ENCODE peak calls at places on chromosomes 6 and 20, in five cellular contexts. K, R, X, H and C are unnamed samples.
A peak's percentile ranks its signal among the peaks of the same experiment; 100 is the strongest.

GRCh38 chr6:40779399-40779798 is 192.2 kb upstream of the LRFN2 start:
- DNase-seq in K (no peak), R (no peak), X (peak; percentile 85), H (no peak), C (no peak)

GRCh38 chr6:97189767-97190166 is 93.2 kb downstream of the MMS22L start:
- DNase-seq in K (no peak), R (no peak), X (no peak), H (no peak), C (no peak)

GRCh38 chr6:86937219-86938079 is at the start of gene HTR1E:
- DNase-seq in K (peak; percentile 73), R (peak; percentile 62), X (peak; percentile 76), H (no peak), C (no peak)

GRCh38 chr6:34056301-34056700 is 89.6 kb downstream of the GRM4 start:
- DNase-seq in K (peak; percentile 60), R (peak; percentile 93), X (peak; percentile 90), H (peak; percentile 83), C (peak; percentile 49)

GRCh38 chr6:218153-219018 is 73.9 kb upstream of the DUSP22 start:
- DNase-seq in K (no peak), R (no peak), X (peak; percentile 27), H (no peak), C (no peak)

GRCh38 chr20:54134445-54135220 is 39.2 kb downstream of the CYP24A1 start:
- DNase-seq in K (no peak), R (no peak), X (no peak), H (no peak), C (no peak)

GRCh38 chr6:169837529-169838250 is 86.3 kb downstream of the ERMARD start:
- DNase-seq in K (no peak), R (no peak), X (peak; percentile 36), H (no peak), C (no peak)

GRCh38 chr20:23145281-23145700 is 59.2 kb upstream of the CD93 start:
- DNase-seq in K (no peak), R (peak; percentile 51), X (no peak), H (peak; percentile 20), C (no peak)

GRCh38 chr20:49866051-49866450 is 49.3 kb downstream of the SPATA2 start:
- DNase-seq in K (no peak), R (no peak), X (no peak), H (no peak), C (no peak)

GRCh38 chr20:36827541-36828279 is 48.2 kb upstream of the TLDC2 start:
- DNase-seq in K (no peak), R (no peak), X (peak; percentile 22), H (no peak), C (peak; percentile 25)

GRCh38 chr20:57188056-57188455 is 78.4 kb downstream of the BMP7 start:
- DNase-seq in K (no peak), R (no peak), X (no peak), H (no peak), C (no peak)

GRCh38 chr20:62832212-62832922 is 15.5 kb downstream of the COL9A3 start:
- DNase-seq in K (no peak), R (peak; percentile 80), X (peak; percentile 80), H (peak; percentile 77), C (peak; percentile 46)

GRCh38 chr6:54366647-54367327 is 58.5 kb downstream of the TINAG start:
- DNase-seq in K (no peak), R (no peak), X (no peak), H (no peak), C (no peak)

GRCh38 chr20:19850190-19850533 is 92.1 kb downstream of the RIN2 start:
- DNase-seq in K (no peak), R (no peak), X (no peak), H (no peak), C (no peak)

GRCh38 chr20:18224968-18225568 is 63.3 kb upstream of the ZNF133 start:
- DNase-seq in K (peak; percentile 67), R (peak; percentile 77), X (peak; percentile 98), H (no peak), C (peak; percentile 9)

GRCh38 chr20:53269380-53269779 is 297.2 kb downstream of the TSHZ2 start:
- DNase-seq in K (no peak), R (no peak), X (no peak), H (no peak), C (no peak)

GRCh38 chr20:64080013-64080812 is at the start of gene OPRL1:
- DNase-seq in K (no peak), R (no peak), X (peak; percentile 98), H (no peak), C (peak; percentile 25)

GRCh38 chr6:127737009-127737486 is 160.1 kb downstream of the C6orf58 start:
- DNase-seq in K (peak; percentile 43), R (no peak), X (peak; percentile 82), H (no peak), C (peak; percentile 74)

GRCh38 chr6:31874836-31875572 is 3.8 kb downstream of the SLC44A4 start:
- DNase-seq in K (no peak), R (no peak), X (peak; percentile 11), H (no peak), C (no peak)

GRCh38 chr6:21595265-21595950 is 1.9 kb downstream of the SOX4 start:
- DNase-seq in K (no peak), R (peak; percentile 81), X (peak; percentile 74), H (peak; percentile 67), C (peak; percentile 41)

GRCh38 chr6:71965404-71965803 is 79.1 kb downstream of the RIMS1 start:
- DNase-seq in K (no peak), R (no peak), X (no peak), H (no peak), C (no peak)

GRCh38 chr6:14713008-14713452 is 532.8 kb upstream of the JARID2 start:
- DNase-seq in K (no peak), R (no peak), X (peak; percentile 83), H (no peak), C (no peak)

GRCh38 chr20:48846516-48847492 is 19.0 kb upstream of the PREX1 start:
- DNase-seq in K (no peak), R (no peak), X (no peak), H (no peak), C (no peak)

DNA sequence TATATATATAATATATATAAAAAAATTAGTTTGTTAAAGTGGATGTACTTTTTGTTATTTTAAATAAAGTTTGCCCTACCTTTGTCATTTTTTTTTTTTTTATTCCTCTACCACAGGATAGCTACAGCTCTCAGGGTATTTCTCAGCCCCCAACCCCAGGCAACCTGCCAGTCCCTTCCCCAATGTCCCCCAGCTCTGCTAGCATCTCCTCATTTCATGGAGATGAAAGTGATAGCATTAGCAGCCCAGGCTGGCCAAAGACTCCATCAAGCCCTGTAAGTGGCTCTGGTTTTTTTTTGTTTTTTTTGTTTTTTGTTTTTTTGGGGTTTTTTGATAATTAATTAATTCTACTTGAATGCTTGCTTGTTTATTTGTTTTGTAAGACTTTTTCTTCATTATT is 148.6 kb downstream of the TMEM242 start:
- DNase-seq in K (no peak), R (no peak), X (no peak), H (no peak), C (no peak)
- H3K4me3 ChIP-seq in K (no peak overlapping the region), R (no peak overlapping the region), X (no peak overlapping the region), H (no peak overlapping the region), C (no peak overlapping the region)

GRCh38 chr6:30041221-30041620 is 19.8 kb upstream of the POLR1H start:
- DNase-seq in K (no peak), R (no peak), X (no peak), H (no peak), C (no peak)
- H3K4me3 ChIP-seq in K (no peak overlapping the region), R (no peak overlapping the region), X (no peak overlapping the region), H (no peak overlapping the region), C (no peak overlapping the region)

GRCh38 chr20:44969320-44969879 is 3.1 kb downstream of the STK4 start:
- DNase-seq in K (no peak), R (no peak), X (no peak), H (no peak), C (no peak)
- H3K4me3 ChIP-seq in K (no peak overlapping the region), R (no peak overlapping the region), X (no peak overlapping the region), H (no peak overlapping the region), C (no peak overlapping the region)

GRCh38 chr6:149897855-149898744 is at the start of gene RAET1E:
- DNase-seq in K (no peak), R (no peak), X (no peak), H (peak; percentile 50), C (no peak)
- H3K4me3 ChIP-seq in K (peak within 1 kb of the TSS; percentile 65), R (no peak within 1 kb of the TSS), X (peak within 1 kb of the TSS; percentile 69), H (no peak within 1 kb of the TSS), C (peak within 1 kb of the TSS; percentile 26)

GRCh38 chr6:73713426-73714147 is 17.6 kb downstream of the CD109 start:
- DNase-seq in K (no peak), R (no peak), X (no peak), H (no peak), C (no peak)
- H3K4me3 ChIP-seq in K (no peak overlapping the region), R (no peak overlapping the region), X (no peak overlapping the region), H (no peak overlapping the region), C (no peak overlapping the region)

GRCh38 chr6:53095716-53096115 is 30.5 kb downstream of the FBXO9 start:
- DNase-seq in K (no peak), R (no peak), X (no peak), H (no peak), C (no peak)
- H3K4me3 ChIP-seq in K (no peak overlapping the region), R (no peak overlapping the region), X (no peak overlapping the region), H (no peak overlapping the region), C (no peak overlapping the region)

DNA sequence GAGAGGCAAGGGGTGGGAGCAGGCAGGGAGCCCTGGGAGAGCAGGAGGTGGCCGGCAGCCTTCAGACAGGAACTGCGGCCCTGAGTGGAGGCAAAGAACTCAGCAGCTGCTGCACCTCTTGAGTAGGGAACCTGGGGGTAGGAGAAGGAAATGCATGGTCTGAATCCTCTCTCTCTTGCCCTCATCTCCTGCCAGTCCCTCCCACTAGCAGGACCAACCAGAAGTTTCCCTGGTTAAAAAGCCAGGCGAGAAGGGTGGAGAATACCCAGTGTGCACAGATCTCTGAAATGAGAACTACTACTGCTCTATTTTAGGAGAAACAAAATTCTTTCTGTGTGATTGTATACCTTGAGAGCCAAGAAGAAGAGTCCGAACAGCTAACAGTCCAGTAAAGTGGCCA is 25.4 kb downstream of the WRNIP1 start:
- DNase-seq in K (no peak), R (no peak), X (peak; percentile 97), H (no peak), C (no peak)
- H3K4me3 ChIP-seq in K (no peak overlapping the region), R (no peak overlapping the region), X (peak overlapping the region; percentile 40), H (no peak overlapping the region), C (no peak overlapping the region)

GRCh38 chr6:134436281-134436815 is 118.4 kb upstream of the SGK1 start:
- DNase-seq in K (no peak), R (peak; percentile 83), X (peak; percentile 86), H (no peak), C (no peak)
- H3K4me3 ChIP-seq in K (no peak overlapping the region), R (peak overlapping the region; percentile 14), X (peak overlapping the region; percentile 52), H (no peak overlapping the region), C (no peak overlapping the region)